ENCODE peak calls at places on chromosome X, in six cellular contexts. Z is ovary; L is CD4-positive, alpha-beta T cell; O is ascending aorta; X is CD4-positive, alpha-beta memory T cell; Y is osteoblast. I is an unnamed sample.

GRCh38 chrX:102658551-102658950 is 7.3 kb downstream of the GPRASP1 start:
- DNase-seq in Z (no peak), L (no peak), O (no peak), X (no peak), Y (no peak), I (no peak)

GRCh38 chrX:69163936-69164741 is 1.1 kb downstream of the PJA1 start:
- DNase-seq in Z (peak), L (peak), O (peak), X (peak), Y (no peak), I (peak)

GRCh38 chrX:149865390-149865789 is 15.6 kb upstream of the MAGEA8 start:
- DNase-seq in Z (no peak), L (no peak), O (no peak), X (no peak), Y (peak), I (no peak)

GRCh38 chrX:145405012-145405411 is 157.7 kb downstream of the SPANXN1 start:
- DNase-seq in Z (no peak), L (no peak), O (no peak), X (no peak), Y (peak), I (peak)

GRCh38 chrX:105975382-105975781 is 63.1 kb downstream of the SERPINA7 start:
- DNase-seq in Z (no peak), L (no peak), O (no peak), X (no peak), Y (no peak), I (no peak)

GRCh38 chrX:44261286-44261685 is 82.2 kb downstream of the EFHC2 start:
- DNase-seq in Z (no peak), L (no peak), O (no peak), X (no peak), Y (no peak), I (no peak)

GRCh38 chrX:14032383-14032782 is 2.7 kb upstream of the GEMIN8 start:
- DNase-seq in Z (no peak), L (peak), O (peak), X (peak), Y (peak), I (peak)

GRCh38 chrX:46577116-46578005 is 3.8 kb downstream of the CHST7 start:
- DNase-seq in Z (no peak), L (no peak), O (no peak), X (no peak), Y (peak), I (no peak)

GRCh38 chrX:71542825-71543224 is 9.9 kb downstream of the OGT start:
- DNase-seq in Z (no peak), L (no peak), O (no peak), X (no peak), Y (no peak), I (no peak)

GRCh38 chrX:113305496-113305895 is 464.9 kb upstream of the AMOT start:
- DNase-seq in Z (no peak), L (no peak), O (no peak), X (no peak), Y (no peak), I (no peak)

GRCh38 chrX:150572206-150572605 is 3.8 kb downstream of the MTM1 start:
- DNase-seq in Z (no peak), L (no peak), O (no peak), X (no peak), Y (no peak), I (peak)

GRCh38 chrX:73563740-73564073 is 710 bp downstream of the CHIC1 start:
- DNase-seq in Z (no peak), L (no peak), O (no peak), X (no peak), Y (no peak), I (no peak)

GRCh38 chrX:7261672-7262332 is 113.8 kb upstream of the PUDP start:
- DNase-seq in Z (no peak), L (no peak), O (no peak), X (no peak), Y (no peak), I (no peak)

GRCh38 chrX:130497531-130497930 is 95.7 kb downstream of the RBMX2 start:
- DNase-seq in Z (no peak), L (no peak), O (no peak), X (no peak), Y (no peak), I (no peak)

GRCh38 chrX:131289527-131289926 is 421 bp upstream of the IGSF1 start:
- DNase-seq in Z (no peak), L (no peak), O (no peak), X (no peak), Y (peak), I (no peak)

GRCh38 chrX:19836337-19836736 is 51.1 kb downstream of the SH3KBP1 start:
- DNase-seq in Z (no peak), L (no peak), O (no peak), X (peak), Y (no peak), I (no peak)

GRCh38 chrX:129188223-129188622 is 335.1 kb downstream of the SMARCA1 start:
- DNase-seq in Z (no peak), L (no peak), O (no peak), X (no peak), Y (no peak), I (no peak)

GRCh38 chrX:102018208-102018607 is 86.4 kb upstream of the ZMAT1 start:
- DNase-seq in Z (no peak), L (no peak), O (no peak), X (no peak), Y (no peak), I (no peak)

GRCh38 chrX:79167437-79167836 is 22.9 kb downstream of the GPR174 start:
- DNase-seq in Z (no peak), L (no peak), O (no peak), X (no peak), Y (no peak), I (no peak)

GRCh38 chrX:110250847-110251246 is 67.0 kb downstream of the AMMECR1 start:
- DNase-seq in Z (no peak), L (no peak), O (no peak), X (no peak), Y (no peak), I (no peak)

GRCh38 chrX:47217121-47217851 is 1.2 kb upstream of the CDK16 start:
- DNase-seq in Z (peak), L (no peak), O (no peak), X (peak), Y (peak), I (peak)

GRCh38 chrX:70030242-70030823 is 19.4 kb downstream of the AWAT2 start:
- DNase-seq in Z (no peak), L (no peak), O (no peak), X (peak), Y (no peak), I (peak)

GRCh38 chrX:154735695-154736393 is 15.0 kb downstream of the GAB3 start:
- DNase-seq in Z (peak), L (no peak), O (peak), X (no peak), Y (no peak), I (no peak)

GRCh38 chrX:149650162-149650561 is 18.6 kb upstream of the TMEM185A start:
- DNase-seq in Z (no peak), L (no peak), O (no peak), X (no peak), Y (no peak), I (no peak)

GRCh38 chrX:1453951-1454785 is 1.5 kb upstream of the ASMTL start:
- DNase-seq in Z (peak), L (peak), O (peak), X (peak), Y (peak), I (peak)

GRCh38 chrX:68945603-68946228 is 116.9 kb downstream of the EFNB1 start:
- DNase-seq in Z (no peak), L (no peak), O (peak), X (no peak), Y (peak), I (peak)

GRCh38 chrX:46587158-46587557 is 13.6 kb downstream of the CHST7 start:
- DNase-seq in Z (no peak), L (no peak), O (no peak), X (no peak), Y (no peak), I (no peak)

GRCh38 chrX:26026179-26026578 is 112.0 kb upstream of the MAGEB18 start:
- DNase-seq in Z (no peak), L (no peak), O (no peak), X (no peak), Y (no peak), I (no peak)

GRCh38 chrX:31603411-31604120 is 531.7 kb upstream of the FTHL17 start:
- DNase-seq in Z (no peak), L (no peak), O (no peak), X (no peak), Y (no peak), I (no peak)

GRCh38 chrX:129726307-129727111 is 12.3 kb upstream of the XPNPEP2 start:
- DNase-seq in Z (peak), L (peak), O (peak), X (no peak), Y (peak), I (peak)

GRCh38 chrX:148422531-148422930 is 77.9 kb upstream of the AFF2 start:
- DNase-seq in Z (no peak), L (no peak), O (no peak), X (no peak), Y (no peak), I (no peak)

GRCh38 chrX:46840946-46841740 is 4.3 kb downstream of the RP2 start:
- DNase-seq in Z (no peak), L (no peak), O (no peak), X (no peak), Y (no peak), I (no peak)

GRCh38 chrX:19824603-19825002 is 62.8 kb downstream of the SH3KBP1 start:
- DNase-seq in Z (no peak), L (no peak), O (no peak), X (peak), Y (no peak), I (no peak)

GRCh38 chrX:136450050-136450830 is 37.5 kb upstream of the BRS3 start:
- DNase-seq in Z (no peak), L (no peak), O (no peak), X (no peak), Y (no peak), I (no peak)

GRCh38 chrX:24424948-24425347 is 40.1 kb upstream of the PDK3 start:
- DNase-seq in Z (peak), L (no peak), O (peak), X (no peak), Y (peak), I (no peak)

GRCh38 chrX:24426921-24427746 is 38.0 kb upstream of the PDK3 start:
- DNase-seq in Z (peak), L (no peak), O (no peak), X (no peak), Y (no peak), I (peak)

GRCh38 chrX:24426340-24426913 is 38.7 kb upstream of the PDK3 start:
- DNase-seq in Z (no peak), L (no peak), O (no peak), X (no peak), Y (no peak), I (no peak)

GRCh38 chrX:24423960-24424359 is 41.1 kb upstream of the PDK3 start:
- DNase-seq in Z (no peak), L (no peak), O (no peak), X (no peak), Y (no peak), I (no peak)

GRCh38 chrX:24425806-24426205 is 39.3 kb upstream of the PDK3 start:
- DNase-seq in Z (no peak), L (no peak), O (no peak), X (no peak), Y (no peak), I (no peak)
- H3K27ac ChIP-seq in Z (no peak), L (no peak), O (peak), X (no peak), Y (no peak), I (no peak)

GRCh38 chrX:111395132-111395531 is 16.9 kb downstream of the DCX start:
- DNase-seq in Z (no peak), L (no peak), O (no peak), X (no peak), Y (no peak), I (no peak)
- H3K27ac ChIP-seq in Z (no peak), L (no peak), O (no peak), X (no peak), Y (no peak), I (no peak)

DNA sequence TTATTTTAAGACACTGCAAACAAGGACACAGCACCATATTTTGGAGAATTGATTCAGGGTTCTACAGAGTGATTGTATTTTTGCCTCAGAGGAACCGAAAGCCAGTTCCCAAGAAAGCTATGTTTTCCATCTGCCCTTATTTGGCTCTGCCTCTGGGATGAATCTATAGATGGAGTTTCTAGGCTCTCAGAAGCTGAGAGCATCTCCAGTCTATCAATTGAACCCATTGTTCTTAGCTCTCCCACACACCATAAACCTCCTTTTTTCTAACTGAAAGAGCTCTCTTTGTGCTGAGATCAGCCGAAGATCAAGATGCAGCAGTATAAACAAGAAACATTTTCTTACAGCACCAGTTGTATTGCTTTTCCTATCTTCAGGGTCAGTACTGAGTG is 16.9 kb downstream of the PLP1 start:
- DNase-seq in Z (no peak), L (no peak), O (no peak), X (no peak), Y (no peak), I (no peak)
- H3K27ac ChIP-seq in Z (no peak), L (no peak), O (no peak), X (no peak), Y (peak), I (no peak)

GRCh38 chrX:33210156-33210555 is 1.2 kb downstream of the DMD start:
- DNase-seq in Z (no peak), L (no peak), O (no peak), X (no peak), Y (no peak), I (no peak)

GRCh38 chrX:33205321-33205720 is 6.0 kb downstream of the DMD start:
- DNase-seq in Z (no peak), L (no peak), O (no peak), X (no peak), Y (no peak), I (no peak)

GRCh38 chrX:33207056-33207455 is 4.3 kb downstream of the DMD start:
- DNase-seq in Z (no peak), L (no peak), O (no peak), X (no peak), Y (no peak), I (no peak)

DNA sequence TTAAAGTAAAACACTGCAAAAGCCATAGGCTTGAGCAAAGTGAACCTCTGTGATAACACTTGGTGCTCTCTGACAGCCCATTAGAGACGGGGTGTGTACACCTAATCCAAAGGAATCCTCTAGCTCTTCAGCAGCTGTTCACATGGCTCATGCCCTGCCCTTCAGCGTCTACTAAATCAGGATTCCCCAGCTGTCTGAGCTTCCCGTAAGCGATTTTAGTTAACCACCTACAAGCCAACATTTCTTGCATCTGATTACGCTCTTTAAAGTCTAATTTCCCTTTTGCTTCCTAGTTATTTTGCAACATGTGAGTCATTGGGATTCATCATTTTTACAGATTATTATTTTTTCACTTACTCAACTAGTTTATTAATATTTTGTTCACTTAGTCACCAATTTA is 6.5 kb downstream of the DMD start:
- DNase-seq in Z (no peak), L (no peak), O (no peak), X (no peak), Y (no peak), I (no peak)
- H3K27ac ChIP-seq in Z (no peak), L (no peak), O (peak), X (no peak), Y (no peak), I (no peak)

GRCh38 chrX:108415146-108415545 is 23.1 kb downstream of the COL4A6 start:
- DNase-seq in Z (no peak), L (no peak), O (no peak), X (no peak), Y (no peak), I (no peak)
- H3K27ac ChIP-seq in Z (no peak), L (no peak), O (no peak), X (no peak), Y (no peak), I (no peak)

GRCh38 chrX:120144178-120144844 is 14.1 kb upstream of the RHOXF2 start:
- DNase-seq in Z (peak), L (no peak), O (no peak), X (no peak), Y (no peak), I (no peak)

GRCh38 chrX:120137439-120137838 is 21.0 kb upstream of the RHOXF2 start:
- DNase-seq in Z (no peak), L (no peak), O (no peak), X (no peak), Y (no peak), I (no peak)

GRCh38 chrX:120136128-120136527 is 20.4 kb upstream of the RHOXF1 start:
- DNase-seq in Z (no peak), L (no peak), O (no peak), X (no peak), Y (no peak), I (no peak)

GRCh38 chrX:120145295-120145925 is 13.0 kb upstream of the RHOXF2 start:
- DNase-seq in Z (no peak), L (no peak), O (no peak), X (no peak), Y (no peak), I (no peak)

GRCh38 chrX:120140293-120140981 is 18.0 kb upstream of the RHOXF2 start:
- DNase-seq in Z (no peak), L (no peak), O (no peak), X (no peak), Y (no peak), I (no peak)
- H3K27ac ChIP-seq in Z (no peak), L (no peak), O (no peak), X (no peak), Y (no peak), I (no peak)

GRCh38 chrX:119495734-119496520 is 27.7 kb downstream of the SLC25A5 start:
- DNase-seq in Z (no peak), L (peak), O (no peak), X (no peak), Y (no peak), I (no peak)
- H3K27ac ChIP-seq in Z (no peak), L (peak), O (no peak), X (no peak), Y (no peak), I (peak)

DNA sequence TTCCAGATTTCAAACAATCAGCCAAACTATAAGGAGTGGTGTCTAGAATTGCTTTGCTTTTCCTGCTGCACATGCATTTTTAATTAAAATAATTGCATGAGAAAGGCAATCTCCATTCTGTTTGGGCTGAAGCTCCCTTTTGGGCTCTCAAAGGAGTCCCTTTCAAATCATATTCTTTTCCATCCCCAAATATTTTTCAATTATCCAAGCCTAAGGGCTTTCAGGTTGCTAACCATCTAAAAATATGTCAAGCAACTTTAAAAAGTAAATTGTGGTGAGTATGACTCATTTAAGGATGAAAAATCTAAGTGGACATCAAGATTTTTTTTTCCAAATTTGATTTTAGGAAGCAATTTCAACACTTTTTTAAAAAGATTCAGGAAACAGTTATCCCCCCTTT is 28.4 kb downstream of the PIR start:
- DNase-seq in Z (no peak), L (no peak), O (no peak), X (no peak), Y (no peak), I (no peak)
- H3K27ac ChIP-seq in Z (no peak), L (no peak), O (no peak), X (no peak), Y (no peak), I (no peak)

GRCh38 chrX:18721683-18722499 is 14.4 kb downstream of the PPEF1 start:
- DNase-seq in Z (no peak), L (no peak), O (no peak), X (no peak), Y (no peak), I (no peak)
- H3K27ac ChIP-seq in Z (no peak), L (no peak), O (peak), X (no peak), Y (no peak), I (no peak)

GRCh38 chrX:12967711-12968465 is 7.0 kb upstream of the TMSB4X start:
- DNase-seq in Z (no peak), L (no peak), O (peak), X (no peak), Y (no peak), I (no peak)
- H3K27ac ChIP-seq in Z (no peak), L (peak), O (no peak), X (peak), Y (no peak), I (peak)

I was measured in colonic mucosa.